ENCODE peak calls at places on chromosomes 12 and 14, in seven cellular contexts. K, N, U, O, L, R and B are unnamed samples. For H3K36me3, the result is how much of the 10 kb centered on the place peaks cover.

GRCh38 chr12:16545836-16546235 is 60.1 kb downstream of the LMO3 start:
- DNase-seq in R (no peak), U (no peak), L (no peak), O (no peak), N (no peak), K (no peak), B (no peak)

GRCh38 chr14:45526715-45527549 is 273.9 kb upstream of the MIS18BP1 start:
- DNase-seq in O (no peak), K (peak), N (peak), L (peak), R (no peak), U (no peak), B (no peak)

GRCh38 chr12:95634622-95635621 is 83.6 kb upstream of the USP44 start:
- DNase-seq in R (no peak), L (no peak), U (no peak), N (peak), K (no peak), O (no peak), B (no peak)

GRCh38 chr12:7716391-7716790 is 5.2 kb downstream of the DPPA3 start:
- DNase-seq in K (no peak), N (peak), R (no peak), O (no peak), U (no peak), L (no peak), B (no peak)

GRCh38 chr12:104736307-104736706 is 221.8 kb downstream of the SLC41A2 start:
- DNase-seq in N (no peak), U (no peak), L (no peak), O (no peak), R (no peak), K (no peak), B (no peak)

GRCh38 chr12:89907659-89908058 is 199.0 kb upstream of the ATP2B1 start:
- DNase-seq in K (no peak), N (no peak), L (no peak), R (no peak), O (no peak), U (no peak), B (no peak)

GRCh38 chr12:119412811-119413794 is 78.6 kb downstream of the CCDC60 start:
- DNase-seq in R (no peak), N (peak), L (peak), O (no peak), K (peak), U (peak), B (peak)

GRCh38 chr12:75366629-75367028 is 24.3 kb upstream of the GLIPR1L2 start:
- DNase-seq in N (no peak), R (no peak), K (no peak), L (no peak), U (no peak), O (no peak), B (no peak)

GRCh38 chr14:65658202-65658601 is 245.7 kb downstream of the FUT8 start:
- DNase-seq in K (no peak), R (no peak), L (no peak), U (no peak), O (no peak), N (no peak), B (no peak)

GRCh38 chr12:107033758-107034739 is 47.1 kb upstream of the MTERF2 start:
- DNase-seq in K (no peak), N (no peak), R (no peak), L (no peak), U (no peak), O (no peak), B (no peak)

GRCh38 chr14:81023095-81023710 is 67.8 kb downstream of the TSHR start:
- DNase-seq in N (no peak), L (no peak), K (no peak), R (no peak), U (no peak), O (no peak), B (no peak)

GRCh38 chr12:51496907-51497306 is 72.3 kb downstream of the SLC4A8 start:
- DNase-seq in K (no peak), N (no peak), O (no peak), R (no peak), L (no peak), U (no peak), B (no peak)

GRCh38 chr12:30622509-30622908 is 73.2 kb downstream of the IPO8 start:
- DNase-seq in L (no peak), U (no peak), O (no peak), R (no peak), K (no peak), N (no peak), B (no peak)

GRCh38 chr12:22173154-22173553 is 127.1 kb downstream of the CMAS start:
- DNase-seq in O (no peak), N (no peak), R (no peak), L (no peak), U (no peak), K (no peak), B (no peak)

GRCh38 chr14:36477266-36477665 is 42.8 kb downstream of the NKX2-1 start:
- DNase-seq in O (no peak), N (no peak), L (no peak), K (no peak), R (no peak), U (no peak), B (no peak)

GRCh38 chr12:30415777-30416176 is 279.9 kb downstream of the IPO8 start:
- DNase-seq in L (no peak), U (no peak), K (no peak), O (no peak), N (no peak), R (no peak), B (no peak)

GRCh38 chr12:71731439-71732356 is 23.0 kb upstream of the RAB21 start:
- DNase-seq in L (no peak), R (no peak), N (peak), K (no peak), U (no peak), O (no peak), B (no peak)

GRCh38 chr12:55681142-55682077 is 26.3 kb downstream of the ITGA7 start:
- DNase-seq in L (peak), R (no peak), N (peak), O (no peak), K (peak), U (peak), B (peak)

GRCh38 chr14:76497550-76498484 is 121.9 kb downstream of the ESRRB start:
- DNase-seq in U (no peak), L (no peak), K (no peak), O (no peak), N (no peak), R (no peak), B (peak)

GRCh38 chr14:68141531-68142088 is 322.0 kb downstream of the RAD51B start:
- DNase-seq in K (no peak), O (no peak), N (no peak), L (no peak), R (no peak), U (no peak), B (no peak)

GRCh38 chr14:77071938-77072388 is 26.1 kb upstream of the CIPC start:
- DNase-seq in L (no peak), O (no peak), U (no peak), K (no peak), N (no peak), R (no peak), B (no peak)

GRCh38 chr14:86166541-86166940 is 636.6 kb downstream of the FLRT2 start:
- DNase-seq in K (no peak), U (no peak), N (no peak), O (no peak), R (no peak), L (no peak), B (no peak)

GRCh38 chr12:65891987-65892481 is 67.8 kb downstream of the HMGA2 start:
- DNase-seq in N (no peak), L (peak), U (peak), R (no peak), K (peak), O (no peak), B (peak)

GRCh38 chr12:80033457-80033856 is 65.9 kb upstream of the OTOGL start:
- DNase-seq in R (no peak), L (no peak), U (no peak), O (no peak), K (peak), N (no peak), B (no peak)

GRCh38 chr14:92308676-92309075 is 14.3 kb upstream of the SLC24A4 start:
- DNase-seq in R (no peak), K (no peak), O (no peak), L (peak), U (no peak), N (no peak), B (no peak)

GRCh38 chr14:97539389-97539786 is 742.2 kb downstream of the VRK1 start:
- DNase-seq in N (no peak), U (no peak), O (no peak), R (no peak), K (no peak), L (no peak), B (no peak)

GRCh38 chr14:52960627-52961026 is 9.8 kb upstream of the FERMT2 start:
- DNase-seq in N (no peak), L (no peak), R (no peak), K (peak), O (no peak), U (no peak), B (no peak)

GRCh38 chr14:101559624-101560533 is 1.4 kb upstream of the DIO3 start:
- DNase-seq in U (no peak), R (no peak), L (peak), N (no peak), O (no peak), K (no peak), B (peak)

GRCh38 chr12:70267550-70267949 is 24.3 kb downstream of the CNOT2 start:
- DNase-seq in N (no peak), U (no peak), K (no peak), O (no peak), R (no peak), L (no peak), B (no peak)

GRCh38 chr12:27967551-27968054 is 4.9 kb downstream of the PTHLH start:
- DNase-seq in U (no peak), K (no peak), L (no peak), N (no peak), O (no peak), R (no peak), B (no peak)

GRCh38 chr14:27623782-27624181 is 1025.9 kb upstream of the NOVA1 start:
- DNase-seq in L (no peak), K (no peak), O (no peak), U (no peak), N (no peak), R (no peak), B (no peak)

GRCh38 chr14:33933386-33933934 is 17.4 kb downstream of the EGLN3 start:
- DNase-seq in N (no peak), K (no peak), U (no peak), L (no peak), R (no peak), O (no peak), B (no peak)

GRCh38 chr12:120230326-120230973 is 29.5 kb upstream of the RPLP0 start:
- DNase-seq in K (peak), U (peak), R (no peak), O (no peak), L (peak), N (peak), B (peak)

DNA sequence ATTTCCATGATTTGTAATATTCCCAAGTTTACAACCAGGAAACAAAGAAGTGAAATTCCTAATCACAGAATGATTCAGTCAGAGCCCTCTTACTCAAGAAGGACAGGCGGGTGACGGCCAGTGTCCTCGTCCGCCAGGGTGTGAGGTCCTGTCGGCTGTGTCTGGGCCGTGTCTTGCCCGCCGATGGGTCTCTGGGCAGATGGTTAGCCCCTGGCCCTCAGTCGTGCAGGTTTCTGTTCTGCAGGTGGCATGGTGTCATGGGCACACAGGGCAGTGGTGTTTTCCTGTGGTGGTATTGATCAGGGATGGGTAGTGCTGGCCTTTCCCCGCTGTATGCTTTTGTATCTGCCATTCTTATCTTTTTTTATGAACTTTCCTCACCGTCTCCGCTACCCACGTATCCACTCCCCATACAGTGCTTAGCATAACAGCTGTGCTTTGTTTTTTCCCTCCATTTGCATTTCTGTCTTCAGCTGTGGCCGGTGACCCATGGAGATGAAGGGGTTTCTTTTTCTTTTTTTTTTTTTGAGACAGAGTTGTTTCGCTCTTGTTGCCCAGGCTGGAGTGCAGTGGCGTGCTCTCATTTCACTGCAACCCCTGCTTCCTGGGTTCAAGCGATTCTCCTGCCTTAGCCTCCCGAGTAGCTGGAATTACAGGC is 100.7 kb downstream of the TSPAN9 start:
- DNase-seq in K (no peak), N (no peak), L (no peak), O (no peak), R (no peak), U (no peak), B (no peak)
- H3K36me3 ChIP-seq in K (under half), N (under half), L (under half), O (under half), R (under half), U (under half), B (under half)

GRCh38 chr14:104993808-104994591 is 8.4 kb downstream of the CLBA1 start:
- DNase-seq in R (no peak), O (no peak), K (no peak), U (no peak), L (no peak), N (no peak), B (no peak)
- TF ChIP-seq CTCF in R (no peak), O (no peak), K (no peak), U (no peak), L (no peak), N (no peak), B (no peak)

GRCh38 chr12:53196486-53196885 is 10.6 kb downstream of the ITGB7 start:
- DNase-seq in L (no peak), N (no peak), U (no peak), R (no peak), O (no peak), K (no peak), B (peak)

GRCh38 chr12:53193953-53194716 is 12.9 kb downstream of the ITGB7 start:
- DNase-seq in L (no peak), K (no peak), U (no peak), R (no peak), N (peak), O (no peak), B (no peak)

GRCh38 chr12:53195516-53196420 is 11.3 kb downstream of the ITGB7 start:
- DNase-seq in K (no peak), U (no peak), N (no peak), O (no peak), R (no peak), L (no peak), B (peak)

GRCh38 chr12:53193040-53193439 is 12.3 kb upstream of the CSAD start:
- DNase-seq in U (no peak), L (no peak), K (no peak), O (no peak), R (no peak), N (no peak), B (no peak)

GRCh38 chr12:53194973-53195372 is 12.1 kb downstream of the ITGB7 start:
- DNase-seq in N (no peak), U (no peak), R (no peak), O (no peak), K (no peak), L (no peak), B (no peak)
- H3K36me3 ChIP-seq in N (under half), U (under half), R (half or more), O (under half), K (under half), L (under half), B (under half)

GRCh38 chr14:59022144-59022543 is 166.3 kb upstream of the DAAM1 start:
- DNase-seq in L (peak), N (no peak), O (no peak), K (no peak), U (no peak), R (no peak), B (no peak)

GRCh38 chr14:59018460-59018859 is 170.0 kb upstream of the DAAM1 start:
- DNase-seq in L (no peak), U (no peak), R (no peak), N (no peak), K (no peak), O (no peak), B (no peak)

GRCh38 chr14:59017285-59017965 is 171.0 kb upstream of the DAAM1 start:
- DNase-seq in O (no peak), R (no peak), K (no peak), N (no peak), U (no peak), L (no peak), B (no peak)

GRCh38 chr14:59020382-59020781 is 168.1 kb upstream of the DAAM1 start:
- DNase-seq in L (peak), O (no peak), R (no peak), U (no peak), K (no peak), N (no peak), B (no peak)

GRCh38 chr14:59018978-59019377 is 169.5 kb upstream of the DAAM1 start:
- DNase-seq in N (no peak), U (no peak), O (no peak), L (no peak), K (no peak), R (no peak), B (no peak)
- TF ChIP-seq CTCF in N (peak), U (no peak), O (no peak), L (peak), K (no peak), R (no peak), B (no peak)

GRCh38 chr14:63533474-63533873 is 9.7 kb downstream of the PPP2R5E start:
- DNase-seq in O (no peak), R (no peak), K (no peak), U (no peak), N (no peak), L (no peak), B (no peak)

DNA sequence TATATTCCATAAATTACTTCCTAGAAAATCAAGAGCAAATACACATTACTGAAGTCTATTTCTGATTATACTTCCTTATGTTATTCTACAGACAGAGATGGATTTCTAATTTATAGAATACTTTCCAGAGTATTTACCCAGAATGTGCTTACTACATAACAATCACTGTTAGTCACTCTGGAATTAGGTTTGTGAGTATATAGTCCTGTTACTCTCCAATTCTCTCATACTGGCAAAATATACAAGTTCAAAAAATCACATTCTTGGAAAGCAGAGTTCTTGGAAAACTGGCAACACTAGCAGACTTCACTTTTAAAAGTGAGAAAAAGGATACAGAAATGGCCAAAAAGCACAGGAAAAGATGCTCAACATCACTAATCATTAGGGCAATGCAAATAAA is 7.3 kb downstream of the PPP2R5E start:
- DNase-seq in L (no peak), N (no peak), O (no peak), R (no peak), K (no peak), U (no peak), B (no peak)
- H3K36me3 ChIP-seq in L (under half), N (under half), O (half or more), R (under half), K (half or more), U (under half), B (under half)

GRCh38 chr12:96809522-96809921 is 97.5 kb upstream of the NEDD1 start:
- DNase-seq in K (no peak), R (no peak), O (no peak), L (no peak), U (no peak), N (no peak), B (no peak)

GRCh38 chr12:96810057-96810456 is 97.0 kb upstream of the NEDD1 start:
- DNase-seq in O (no peak), K (no peak), U (no peak), L (no peak), R (no peak), N (no peak), B (no peak)

GRCh38 chr12:96812153-96812552 is 94.9 kb upstream of the NEDD1 start:
- DNase-seq in U (no peak), N (no peak), R (no peak), O (no peak), K (no peak), L (no peak), B (no peak)

GRCh38 chr12:96810477-96810876 is 96.6 kb upstream of the NEDD1 start:
- DNase-seq in U (no peak), L (no peak), K (no peak), N (no peak), O (no peak), R (no peak), B (no peak)

DNA sequence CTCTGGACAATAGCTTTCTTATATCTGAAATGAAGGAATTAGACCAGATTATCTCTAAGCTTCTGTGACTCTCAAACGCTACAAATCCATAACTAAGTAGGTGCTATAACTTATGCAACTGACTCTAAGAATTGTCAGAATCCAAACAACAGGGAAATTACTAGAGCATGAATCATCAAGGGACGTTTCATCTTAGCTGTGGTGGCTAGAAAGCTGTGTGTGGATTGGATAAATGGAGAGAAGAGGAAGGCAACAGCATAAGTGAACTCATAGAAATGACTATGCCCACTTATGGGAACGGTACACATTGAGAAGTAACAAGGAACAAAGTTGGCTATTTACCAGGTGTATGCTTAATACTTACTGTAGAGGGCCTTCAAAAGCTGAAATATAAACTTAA is 96.0 kb upstream of the NEDD1 start:
- DNase-seq in N (peak), O (no peak), L (no peak), K (no peak), R (no peak), U (no peak), B (no peak)
- TF ChIP-seq CTCF in N (no peak), O (no peak), L (no peak), K (no peak), R (no peak), U (no peak), B (no peak)